ENCODE peak calls at places on chromosome 2, in ten cellular contexts. S is AML-193; E is astrocyte of the spinal cord; K is germinal center; B is RPMI7951; R is KBM-7; W is putamen; H is mesothelial cell of epicardium; X is cerebellum; N is CD8-positive, alpha-beta memory T cell. M is an unnamed sample.

GRCh38 chr2:216632952-216633615 is at the start of gene IGFBP2:
- DNase-seq in H (peak), E (peak), K (peak), B (no peak), W (no peak), X (no peak), N (no peak), S (peak), R (peak), M (no peak)

GRCh38 chr2:119283873-119284331 is 60.3 kb downstream of the STEAP3 start:
- DNase-seq in H (no peak), X (peak), B (peak), R (no peak), K (no peak), W (peak), S (no peak), N (no peak), E (peak), M (no peak)

GRCh38 chr2:109108740-109109139 is 20.3 kb upstream of the SH3RF3 start:
- DNase-seq in H (no peak), K (no peak), W (no peak), E (no peak), X (no peak), S (no peak), R (no peak), B (no peak), N (no peak), M (no peak)

GRCh38 chr2:239768031-239768800 is 256.9 kb downstream of the NDUFA10 start:
- DNase-seq in H (no peak), B (no peak), S (no peak), R (no peak), E (no peak), N (no peak), X (no peak), W (no peak), K (no peak), M (peak)

GRCh38 chr2:46462936-46463335 is 16.4 kb upstream of the TMEM247 start:
- DNase-seq in K (no peak), N (no peak), E (no peak), B (peak), H (no peak), S (no peak), X (no peak), W (no peak), R (no peak), M (no peak)

GRCh38 chr2:108855194-108855593 is 68.6 kb downstream of the CCDC138 start:
- DNase-seq in N (no peak), H (no peak), E (peak), K (no peak), R (no peak), B (peak), S (peak), W (no peak), X (no peak), M (no peak)

GRCh38 chr2:8006181-8006580 is 675.7 kb upstream of the ID2 start:
- DNase-seq in N (no peak), E (no peak), K (no peak), B (no peak), X (no peak), S (no peak), H (no peak), R (no peak), W (no peak), M (no peak)

GRCh38 chr2:230614913-230615332 is 97.7 kb upstream of the CAB39 start:
- DNase-seq in S (no peak), R (no peak), E (no peak), N (no peak), K (peak), H (no peak), W (no peak), X (no peak), B (peak), M (no peak)

GRCh38 chr2:9968940-9969497 is 17.5 kb downstream of the GRHL1 start:
- DNase-seq in S (no peak), X (no peak), N (no peak), R (no peak), B (no peak), E (no peak), W (no peak), K (no peak), H (no peak), M (no peak)

GRCh38 chr2:7773362-7773973 is 856.3 kb downstream of the RNF144A start:
- DNase-seq in S (peak), E (no peak), N (no peak), B (peak), K (no peak), H (no peak), R (peak), W (no peak), X (no peak), M (no peak)

GRCh38 chr2:64586883-64587481 is 62.9 kb downstream of the AFTPH start:
- DNase-seq in S (peak), B (peak), R (peak), N (no peak), X (peak), K (peak), H (no peak), W (peak), E (peak), M (no peak)